ENCODE peak calls at places on chromosomes 2 and 18, in four cellular contexts. E is fibroblast of lung; C is effector memory CD4-positive, alpha-beta T cell; L is left lung. P is an unnamed sample. For H3K36me3, the result is how much of the 10 kb centered on the place peaks cover.

GRCh38 chr18:7664024-7664312 is 96.9 kb downstream of the PTPRM start:
- DNase-seq in E (no peak), C (no peak), L (no peak), P (no peak)

GRCh38 chr2:180564051-180564450 is 416.4 kb upstream of the UBE2E3 start:
- DNase-seq in E (no peak), C (no peak), L (no peak), P (no peak)

GRCh38 chr18:63233334-63233733 is 86.2 kb downstream of the BCL2 start:
- DNase-seq in E (no peak), C (no peak), L (no peak), P (no peak)

GRCh38 chr2:171390941-171391516 is 42.8 kb downstream of the METTL8 start:
- DNase-seq in E (peak), C (no peak), L (no peak), P (no peak)

GRCh38 chr2:148545387-148546256 is 98.9 kb upstream of the EPC2 start:
- DNase-seq in E (no peak), C (no peak), L (no peak), P (no peak)

GRCh38 chr2:172103471-172104292 is 982 bp upstream of the DLX2 start:
- DNase-seq in E (peak), C (peak), L (peak), P (peak)

GRCh38 chr2:110211938-110212858 is at the start of gene MTLN:
- DNase-seq in E (peak), C (peak), L (peak), P (peak)

GRCh38 chr2:206112108-206112507 is 26.1 kb upstream of the INO80D start:
- DNase-seq in E (no peak), C (no peak), L (no peak), P (no peak)

GRCh38 chr2:182280128-182280527 is 146.7 kb downstream of the PDE1A start:
- DNase-seq in E (peak), C (no peak), L (no peak), P (no peak)

DNA sequence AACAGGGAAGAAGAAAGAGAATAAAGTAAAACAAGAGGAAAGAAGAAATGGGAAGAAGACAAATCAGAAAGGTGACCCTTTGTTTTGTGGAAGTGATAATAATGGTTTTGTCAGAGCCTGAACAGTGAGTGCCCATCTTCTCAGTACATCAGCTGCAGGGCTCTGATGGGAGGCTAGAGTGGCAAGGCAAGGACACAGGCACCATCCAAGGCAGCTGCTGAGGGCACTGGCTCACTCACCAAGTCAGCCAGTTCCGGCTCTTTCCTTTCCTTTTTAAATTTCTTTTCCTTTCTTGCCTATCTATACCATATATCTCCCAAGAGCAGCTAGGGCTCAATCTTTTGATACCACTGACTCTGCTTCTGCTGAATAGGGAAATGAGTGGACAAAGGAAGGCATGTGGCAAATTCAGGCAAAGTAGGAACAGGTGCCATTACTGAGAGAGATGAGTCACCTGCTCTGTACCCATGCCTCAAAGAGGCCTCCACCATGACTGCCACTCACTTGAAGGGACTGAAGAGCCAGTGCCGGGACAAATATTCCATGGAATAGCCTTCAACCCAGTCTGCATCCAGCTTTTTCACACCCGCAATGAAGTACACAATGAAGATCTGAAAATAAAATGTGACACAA is 6.2 kb downstream of the GGCX start:
- DNase-seq in E (no peak), C (no peak), L (no peak), P (no peak)
- H3K36me3 ChIP-seq in E (under half), C (half or more), L (half or more), P (under half)

DNA sequence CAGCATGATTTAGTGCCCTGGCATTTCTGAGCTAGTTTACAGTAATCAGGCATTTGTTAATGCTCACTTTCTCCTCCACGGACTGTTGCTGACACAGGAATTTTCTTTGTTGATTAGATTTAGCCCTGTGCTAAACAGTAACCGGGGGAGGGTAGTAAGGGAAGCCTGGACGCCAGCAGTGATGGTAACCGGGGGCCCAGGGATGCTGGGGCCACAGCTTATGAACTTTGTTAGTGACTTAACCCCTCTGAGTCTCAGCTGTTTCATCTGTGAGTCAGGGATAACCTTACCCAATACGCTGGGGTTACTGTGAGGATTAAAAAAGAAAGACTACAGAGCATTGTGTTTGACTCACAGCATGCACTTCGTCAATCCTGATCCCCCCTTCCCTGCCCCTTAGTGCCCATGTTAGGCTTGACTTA is 33.5 kb downstream of the KLHL29 start:
- DNase-seq in E (peak), C (no peak), L (no peak), P (no peak)
- H3K36me3 ChIP-seq in E (under half), C (under half), L (under half), P (under half)

GRCh38 chr2:178787934-178788333 is 19.3 kb downstream of the TTN start:
- DNase-seq in E (no peak), C (no peak), L (no peak), P (no peak)
- H3K36me3 ChIP-seq in E (under half), C (under half), L (under half), P (under half)

GRCh38 chr18:77063256-77063655 is 69.3 kb downstream of the MBP start:
- DNase-seq in E (peak), C (peak), L (no peak), P (no peak)
- H3K36me3 ChIP-seq in E (under half), C (under half), L (under half), P (under half)

GRCh38 chr2:203873921-203874631 is 6.5 kb downstream of the CTLA4 start:
- DNase-seq in E (no peak), C (no peak), L (no peak), P (no peak)

GRCh38 chr2:203875471-203875870 is 7.9 kb downstream of the CTLA4 start:
- DNase-seq in E (no peak), C (no peak), L (no peak), P (no peak)

GRCh38 chr2:203870942-203871341 is 3.4 kb downstream of the CTLA4 start:
- DNase-seq in E (no peak), C (no peak), L (no peak), P (no peak)

GRCh38 chr2:203871371-203871983 is 3.9 kb downstream of the CTLA4 start:
- DNase-seq in E (no peak), C (no peak), L (no peak), P (no peak)

DNA sequence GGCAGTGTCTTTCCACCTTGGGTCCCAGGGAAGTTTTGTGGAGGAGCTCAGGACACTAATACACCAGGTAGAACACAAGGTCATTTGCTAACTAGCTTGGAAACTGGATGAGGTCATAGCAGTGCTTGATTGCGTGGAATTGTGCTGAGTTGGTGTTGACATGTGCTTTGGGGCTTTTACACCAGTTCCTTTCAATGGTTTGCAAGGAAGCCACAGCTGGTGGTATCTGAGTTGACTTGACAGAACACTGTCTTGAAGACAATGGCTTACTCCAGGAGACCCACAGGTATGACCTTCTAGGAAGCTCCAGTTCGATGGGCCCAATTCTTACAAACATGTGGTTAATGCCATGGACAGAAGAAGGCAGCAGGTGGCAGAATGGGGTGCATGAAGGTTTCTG is 5.9 kb downstream of the CTLA4 start:
- DNase-seq in E (no peak), C (no peak), L (no peak), P (no peak)
- H3K36me3 ChIP-seq in E (under half), C (under half), L (under half), P (under half)

DNA sequence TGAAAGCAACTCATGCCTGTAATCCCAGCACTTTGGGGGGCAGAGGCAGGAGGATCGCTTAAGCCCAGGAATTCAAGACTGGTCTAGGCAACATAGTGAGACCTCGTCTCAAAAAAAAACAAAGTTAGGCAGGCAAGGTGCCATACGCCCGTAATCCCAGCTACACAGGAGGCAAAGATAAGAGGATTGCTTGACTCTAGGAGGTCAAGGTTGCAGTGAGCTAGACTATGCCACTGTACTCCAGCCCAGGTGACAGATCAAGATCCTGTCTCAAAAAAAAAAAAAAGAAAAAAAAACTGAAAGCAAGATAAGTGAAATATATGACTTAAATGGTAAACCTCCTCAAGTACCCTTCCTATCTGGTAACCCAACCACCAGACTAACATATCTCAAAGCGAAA is 59.8 kb downstream of the USP34 start:
- DNase-seq in E (no peak), C (no peak), L (no peak), P (no peak)
- H3K36me3 ChIP-seq in E (under half), C (under half), L (under half), P (under half)

DNA sequence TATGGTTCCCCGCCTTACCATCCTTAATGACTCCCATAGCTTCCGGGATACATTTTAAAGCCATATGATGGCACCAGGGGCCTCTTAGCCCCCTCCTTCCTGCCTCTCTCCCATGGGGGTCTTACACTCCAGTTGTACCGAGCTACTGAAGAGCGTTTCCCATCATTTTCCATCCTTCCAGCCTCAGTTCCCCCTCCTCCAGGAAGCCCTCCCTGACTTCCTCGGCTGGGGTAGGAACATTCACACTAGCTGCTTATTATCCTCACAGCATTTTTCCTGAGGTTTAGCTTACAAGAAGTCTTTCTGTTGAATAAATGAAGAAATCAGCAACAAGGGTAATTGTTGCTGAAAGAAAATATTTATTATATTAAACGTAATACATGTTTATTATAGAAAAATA is 41.1 kb downstream of the LRRFIP1 start:
- DNase-seq in E (no peak), C (no peak), L (no peak), P (no peak)
- H3K36me3 ChIP-seq in E (under half), C (under half), L (under half), P (under half)